ENCODE peak calls at places on chromosomes 4 and X, in five cellular contexts. G is MM.1S, H is germinal center, N is suprapubic skin, X is astrocyte. L is an unnamed sample.

GRCh38 chr4:152735302-152735917 is 44.1 kb downstream of the TIGD4 start:
- DNase-seq in G (peak; percentile 50), H (peak; percentile 40), N (no peak), X (peak; percentile 14), L (no peak)

GRCh38 chr4:150283689-150284088 is 205.4 kb downstream of the DCLK2 start:
- DNase-seq in G (no peak), H (no peak), N (no peak), X (peak; percentile 98), L (no peak)

GRCh38 chrX:292900-293897 is 12.0 kb downstream of the PLCXD1 start:
- DNase-seq in G (no peak), H (no peak), N (peak; percentile 58), X (no peak), L (no peak)

GRCh38 chr4:7158991-7159390 is 33.3 kb upstream of the SORCS2 start:
- DNase-seq in G (no peak), H (no peak), N (peak; percentile 28), X (no peak), L (no peak)

GRCh38 chr4:1010522-1011021 is 854 bp upstream of the FGFRL1 start:
- DNase-seq in G (no peak), H (no peak), N (peak; percentile 91), X (peak; percentile 58), L (peak; percentile 66)

GRCh38 chr4:169571435-169571834 is 40.9 kb downstream of the NEK1 start:
- DNase-seq in G (no peak), H (no peak), N (no peak), X (no peak), L (peak; percentile 33)

GRCh38 chr4:148259841-148260240 is 182.4 kb downstream of the NR3C2 start:
- DNase-seq in G (no peak), H (no peak), N (no peak), X (no peak), L (no peak)

GRCh38 chrX:72028701-72029470 is 102.8 kb downstream of the RTL5 start:
- DNase-seq in G (no peak), H (no peak), N (no peak), X (no peak), L (no peak)

GRCh38 chr4:153153339-153153851 is 50.8 kb upstream of the TRIM2 start:
- DNase-seq in G (peak; percentile 54), H (peak; percentile 59), N (peak; percentile 65), X (peak; percentile 16), L (no peak)

GRCh38 chr4:915041-915474 is 17.1 kb downstream of the GAK start:
- DNase-seq in G (no peak), H (no peak), N (peak; percentile 33), X (no peak), L (no peak)

GRCh38 chrX:123424546-123424945 is 240.5 kb downstream of the GRIA3 start:
- DNase-seq in G (no peak), H (no peak), N (no peak), X (peak; percentile 82), L (no peak)

GRCh38 chr4:153276966-153277365 is 67.5 kb upstream of the MND1 start:
- DNase-seq in G (no peak), H (no peak), N (no peak), X (no peak), L (no peak)

GRCh38 chr4:2072971-2073807 is 14.1 kb downstream of the NAT8L start:
- DNase-seq in G (no peak), H (no peak), N (peak; percentile 53), X (no peak), L (no peak)

GRCh38 chr4:159368320-159368719 is 265.4 kb downstream of the RAPGEF2 start:
- DNase-seq in G (no peak), H (no peak), N (no peak), X (no peak), L (no peak)

GRCh38 chr4:75916091-75916661 is 13.9 kb upstream of the PPEF2 start:
- DNase-seq in G (peak; percentile 52), H (peak; percentile 58), N (no peak), X (peak; percentile 37), L (no peak)

GRCh38 chrX:47232803-47233332 is at the start of gene USP11:
- DNase-seq in G (no peak), H (peak; percentile 41), N (peak; percentile 75), X (peak; percentile 15), L (no peak)